ENCODE peak calls at places on chromosomes 11 and 22, in five cellular contexts. C is HTR-8/SVneo; J is stimulated activated naive B cell treated with anti-CD40 and anti-IgM and Interleukin-4, amounts not matched to agents 10 μg/mL and 1 μg/mL and 100 μg/mL, for 72 hours; T is adrenal gland; H is central memory CD4-positive, alpha-beta T cell. U is an unnamed sample.

GRCh38 chr11:94449437-94449836 is 44.2 kb downstream of the MRE11 start:
- DNase-seq in C (no peak), J (no peak), T (no peak), H (no peak), U (no peak)

GRCh38 chr11:12220305-12220704 is 109.9 kb downstream of the MICAL2 start:
- DNase-seq in C (no peak), J (no peak), T (peak; percentile 18), H (no peak), U (no peak)

GRCh38 chr22:36083056-36083455 is 54.4 kb upstream of the RBFOX2 start:
- DNase-seq in C (no peak), J (no peak), T (no peak), H (no peak), U (no peak)

GRCh38 chr22:24060375-24060788 is 49.3 kb downstream of the CABIN1 start:
- DNase-seq in C (no peak), J (no peak), T (peak; percentile 52), H (no peak), U (no peak)

GRCh38 chr11:27646051-27646818 is 54.0 kb downstream of the BDNF start:
- DNase-seq in C (no peak), J (no peak), T (no peak), H (no peak), U (no peak)

GRCh38 chr11:61873588-61874459 is 17.5 kb downstream of the FADS3 start:
- DNase-seq in C (no peak), J (no peak), T (no peak), H (no peak), U (no peak)

GRCh38 chr11:58927393-58928081 is 11.8 kb upstream of the GLYATL1 start:
- DNase-seq in C (no peak), J (no peak), T (no peak), H (no peak), U (peak; percentile 28)

GRCh38 chr22:40216041-40216756 is 38.5 kb downstream of the TNRC6B start:
- DNase-seq in C (no peak), J (peak; percentile 32), T (no peak), H (peak; percentile 55), U (peak; percentile 42)

GRCh38 chr11:70593446-70593983 is 195.2 kb downstream of the CTTN start:
- DNase-seq in C (no peak), J (no peak), T (no peak), H (no peak), U (no peak)

GRCh38 chr11:128095459-128096096 is 491.8 kb downstream of the ETS1 start:
- DNase-seq in C (peak; percentile 1), J (no peak), T (no peak), H (no peak), U (no peak)

GRCh38 chr11:134063991-134064747 is 4.7 kb upstream of the JAM3 start:
- DNase-seq in C (no peak), J (no peak), T (no peak), H (no peak), U (no peak)

GRCh38 chr11:13103962-13104554 is 94.9 kb downstream of the RASSF10 start:
- DNase-seq in C (no peak), J (no peak), T (no peak), H (no peak), U (no peak)

GRCh38 chr11:125903753-125904659 is at the start of gene DDX25:
- DNase-seq in C (no peak), J (no peak), T (no peak), H (peak; percentile 22), U (peak; percentile 6)

GRCh38 chr11:93652679-93653078 is 8.8 kb upstream of the CEP295 start:
- DNase-seq in C (no peak), J (no peak), T (no peak), H (no peak), U (no peak)

GRCh38 chr22:38864361-38865191 is 7.4 kb downstream of the CBX6 start:
- DNase-seq in C (no peak), J (no peak), T (peak; percentile 58), H (no peak), U (no peak)

GRCh38 chr22:41913040-41913719 is 1.7 kb downstream of the SHISA8 start:
- DNase-seq in C (no peak), J (no peak), T (peak; percentile 72), H (no peak), U (no peak)

GRCh38 chr11:67266424-67267187 is at the start of gene GRK2:
- DNase-seq in C (peak; percentile 67), J (no peak), T (peak; percentile 60), H (no peak), U (peak; percentile 34)

GRCh38 chr11:47918370-47918690 is 62.0 kb upstream of the PTPRJ start:
- DNase-seq in C (no peak), J (no peak), T (no peak), H (no peak), U (no peak)

GRCh38 chr11:77449060-77449521 is 24.8 kb downstream of the PAK1 start:
- DNase-seq in C (no peak), J (peak; percentile 4), T (no peak), H (no peak), U (peak; percentile 13)

GRCh38 chr22:31210830-31211503 is 1.1 kb upstream of the LIMK2 start:
- DNase-seq in C (no peak), J (no peak), T (peak; percentile 54), H (peak; percentile 24), U (no peak)

GRCh38 chr11:120835601-120836228 is 188.2 kb upstream of the TBCEL start:
- DNase-seq in C (no peak), J (peak; percentile 16), T (no peak), H (no peak), U (peak; percentile 26)

GRCh38 chr11:46332568-46333128 is 14.6 kb upstream of the DGKZ start:
- DNase-seq in C (no peak), J (no peak), T (no peak), H (peak; percentile 31), U (peak; percentile 35)

GRCh38 chr22:40595497-40596234 is 40.9 kb downstream of the MRTFA start:
- DNase-seq in C (no peak), J (no peak), T (no peak), H (no peak), U (no peak)

GRCh38 chr11:131637469-131638175 is 267.2 kb downstream of the NTM start:
- DNase-seq in C (no peak), J (no peak), T (no peak), H (no peak), U (no peak)

GRCh38 chr11:5679811-5680210 is 5.1 kb downstream of the TRIM5 start:
- DNase-seq in C (no peak), J (no peak), T (no peak), H (no peak), U (no peak)

GRCh38 chr11:1351278-1351937 is 38.3 kb upstream of the BRSK2 start:
- DNase-seq in C (no peak), J (no peak), T (no peak), H (no peak), U (no peak)

GRCh38 chr11:115226556-115226955 is 277.7 kb downstream of the CADM1 start:
- DNase-seq in C (peak; percentile 55), J (no peak), T (no peak), H (no peak), U (no peak)

GRCh38 chr11:120128392-120129172 is 9.3 kb downstream of the TRIM29 start:
- DNase-seq in C (no peak), J (no peak), T (no peak), H (no peak), U (no peak)

GRCh38 chr11:77002776-77003175 is 31.4 kb upstream of the B3GNT6 start:
- DNase-seq in C (no peak), J (no peak), T (no peak), H (no peak), U (no peak)

GRCh38 chr11:40421187-40421586 is 1038.3 kb downstream of the LRRC4C start:
- DNase-seq in C (no peak), J (no peak), T (no peak), H (no peak), U (no peak)

GRCh38 chr11:2158966-2159365 is 2.0 kb downstream of the INS start:
- DNase-seq in C (no peak), J (no peak), T (no peak), H (no peak), U (no peak)

GRCh38 chr11:96338910-96339703 is 3.9 kb downstream of the MAML2 start:
- DNase-seq in C (no peak), J (peak; percentile 62), T (peak; percentile 65), H (peak; percentile 37), U (peak; percentile 53)

GRCh38 chr11:108664241-108664640 is 628 bp upstream of the DDX10 start:
- DNase-seq in C (no peak), J (no peak), T (peak; percentile 2), H (no peak), U (no peak)